ENCODE peak calls at places on chromosomes 12 and 14, in five cellular contexts. H, G, L, E and C are unnamed samples.
A peak's percentile ranks its signal among the peaks of the same experiment; 100 is the strongest.

GRCh38 chr14:90846511-90846910 is 30.3 kb upstream of the TTC7B start:
- DNase-seq in H (no peak), G (no peak), L (no peak), E (no peak), C (no peak)

GRCh38 chr12:122980192-122981035 is at the start of gene ARL6IP4:
- DNase-seq in H (no peak), G (peak; percentile 82), L (no peak), E (peak; percentile 89), C (peak; percentile 47)

GRCh38 chr12:47870175-47870781 is 34.5 kb downstream of the VDR start:
- DNase-seq in H (no peak), G (peak; percentile 53), L (no peak), E (peak; percentile 55), C (no peak)

GRCh38 chr12:51923506-51924365 is 16.4 kb downstream of the ACVRL1 start:
- DNase-seq in H (no peak), G (peak; percentile 77), L (no peak), E (peak; percentile 70), C (no peak)

GRCh38 chr12:77734489-77734888 is 96.2 kb upstream of the NAV3 start:
- DNase-seq in H (no peak), G (no peak), L (no peak), E (no peak), C (no peak)

GRCh38 chr12:31849090-31849687 is 110.0 kb upstream of the RESF1 start:
- DNase-seq in H (no peak), G (no peak), L (no peak), E (no peak), C (no peak)

GRCh38 chr14:94088516-94088915 is 7.4 kb downstream of the IFI27L1 start:
- DNase-seq in H (no peak), G (no peak), L (no peak), E (peak; percentile 29), C (no peak)

GRCh38 chr14:103026988-103027387 is 30.4 kb downstream of the CDC42BPB start:
- DNase-seq in H (no peak), G (no peak), L (no peak), E (no peak), C (no peak)

GRCh38 chr14:99703381-99703780 is 19.3 kb downstream of the CYP46A1 start:
- DNase-seq in H (no peak), G (no peak), L (no peak), E (no peak), C (no peak)

GRCh38 chr12:49049566-49050224 is 10.9 kb downstream of the KMT2D start:
- DNase-seq in H (no peak), G (peak; percentile 33), L (no peak), E (peak; percentile 74), C (no peak)

GRCh38 chr12:19440019-19440858 is 947 bp downstream of the AEBP2 start:
- DNase-seq in H (peak; percentile 14), G (peak; percentile 69), L (no peak), E (peak; percentile 65), C (peak; percentile 36)

GRCh38 chr14:77804592-77804991 is 4.7 kb downstream of the ADCK1 start:
- DNase-seq in H (no peak), G (no peak), L (no peak), E (no peak), C (no peak)

GRCh38 chr14:26984318-26985177 is 386.7 kb upstream of the NOVA1 start:
- DNase-seq in H (peak; percentile 12), G (no peak), L (peak; percentile 27), E (peak; percentile 2), C (peak; percentile 73)

GRCh38 chr14:85471156-85471555 is 58.8 kb upstream of the FLRT2 start:
- DNase-seq in H (no peak), G (no peak), L (no peak), E (no peak), C (no peak)